ENCODE peak calls at places on chromosomes 12 and 14, in seven cellular contexts. E is astrocyte of the spinal cord, I is IMR-90, L is GDM1, S is left kidney, R is mucosa of gallbladder, V is DMS 273 treated with DMSO at 0.1 percent for 48 hours. X is an unnamed sample.

GRCh38 chr12:4482936-4483335 is 37.3 kb upstream of the FGF6 start:
- DNase-seq in L (no peak), E (no peak), S (no peak), V (no peak), I (no peak), R (no peak), X (no peak)

GRCh38 chr12:95574799-95575452 is 23.6 kb upstream of the USP44 start:
- DNase-seq in V (peak; percentile 7), S (peak; percentile 67), E (peak; percentile 55), I (peak; percentile 64), L (no peak), R (no peak), X (no peak)

GRCh38 chr12:53233671-53234091 is 1.7 kb upstream of the RARG start:
- DNase-seq in L (no peak), R (no peak), E (no peak), S (peak; percentile 16), I (no peak), V (no peak), X (no peak)

GRCh38 chr14:104694991-104695659 is 5.7 kb downstream of the INF2 start:
- DNase-seq in L (no peak), I (no peak), S (peak; percentile 48), E (peak; percentile 43), V (no peak), R (no peak), X (no peak)

GRCh38 chr12:112266473-112266872 is 115.8 kb downstream of the HECTD4 start:
- DNase-seq in E (no peak), I (no peak), R (no peak), S (no peak), L (no peak), V (no peak), X (no peak)

GRCh38 chr14:91381801-91382670 is 35.6 kb downstream of the CCDC88C start:
- DNase-seq in I (no peak), L (no peak), R (no peak), E (no peak), V (no peak), S (no peak), X (no peak)

GRCh38 chr12:121976950-121977349 is 44.7 kb upstream of the BCL7A start:
- DNase-seq in E (no peak), S (no peak), I (no peak), R (no peak), V (no peak), L (no peak), X (no peak)

GRCh38 chr14:75441731-75442130 is 13.9 kb downstream of the JDP2 start:
- DNase-seq in L (no peak), S (no peak), E (no peak), V (no peak), I (no peak), R (no peak), X (no peak)

GRCh38 chr12:124326899-124327298 is 32.0 kb downstream of the RFLNA start:
- DNase-seq in L (no peak), S (no peak), E (no peak), I (no peak), V (no peak), R (no peak), X (no peak)

GRCh38 chr12:62720661-62721330 is 214.2 kb downstream of the PPM1H start:
- DNase-seq in L (no peak), E (peak; percentile 46), S (peak; percentile 34), V (peak; percentile 73), R (peak; percentile 25), I (peak; percentile 83), X (no peak)

GRCh38 chr12:124923906-124924734 is 9.7 kb upstream of the UBC start:
- DNase-seq in E (peak; percentile 61), R (no peak), I (peak; percentile 82), S (no peak), V (no peak), L (no peak), X (no peak)

GRCh38 chr12:89947437-89948265 is 239.0 kb upstream of the ATP2B1 start:
- DNase-seq in V (no peak), L (no peak), S (peak; percentile 79), I (peak; percentile 95), E (peak; percentile 92), R (no peak), X (no peak)

X was measured in pancreas.